ENCODE peak calls at places on chromosomes 4 and X, in five cellular contexts. I is thyroid gland, A is PC-3, V is RWPE2, Y is neural progenitor cell. S is an unnamed sample. For H3K4me1, the result is how much of the 10 kb centered on the place peaks cover.

GRCh38 chr4:23728393-23728792 is 161.5 kb downstream of the PPARGC1A start:
- DNase-seq in Y (no peak), I (no peak), V (no peak), A (peak), S (no peak)

GRCh38 chrX:111608724-111609123 is 72.2 kb upstream of the ALG13 start:
- DNase-seq in A (no peak), V (no peak), I (no peak), Y (no peak), S (no peak)

GRCh38 chr4:88937081-88937480 is 119.9 kb downstream of the FAM13A start:
- DNase-seq in A (peak), Y (no peak), I (no peak), V (no peak), S (no peak)

GRCh38 chrX:24190500-24191156 is 41.1 kb downstream of the ZFX start:
- DNase-seq in V (no peak), Y (no peak), A (no peak), I (no peak), S (no peak)

GRCh38 chrX:48076343-48076742 is 4.9 kb upstream of the ZNF630 start:
- DNase-seq in Y (no peak), V (no peak), A (no peak), I (peak), S (no peak)

GRCh38 chrX:109614951-109615350 is 10.0 kb downstream of the KCNE5 start:
- DNase-seq in A (no peak), V (no peak), Y (no peak), I (no peak), S (no peak)

GRCh38 chrX:133674726-133675470 is 259.6 kb upstream of the GPC4 start:
- DNase-seq in A (peak), V (no peak), I (no peak), Y (no peak), S (no peak)

GRCh38 chr4:53688186-53688790 is 97.0 kb upstream of the LNX1 start:
- DNase-seq in Y (no peak), V (no peak), A (peak), I (no peak), S (peak)

GRCh38 chr4:120858776-120859175 is 63.8 kb downstream of the PRDM5 start:
- DNase-seq in Y (no peak), A (no peak), V (no peak), I (no peak), S (no peak)

GRCh38 chr4:96736352-96736889 is 896.5 kb downstream of the PDHA2 start:
- DNase-seq in Y (peak), V (no peak), A (peak), I (no peak), S (no peak)

GRCh38 chr4:646460-646859 is 21.1 kb downstream of the PDE6B start:
- DNase-seq in V (peak), A (no peak), Y (no peak), I (no peak), S (peak)

GRCh38 chrX:25344191-25344936 is 328.6 kb upstream of the ARX start:
- DNase-seq in A (no peak), Y (peak), V (no peak), I (no peak), S (no peak)

GRCh38 chrX:106150701-106151100 is 17.4 kb upstream of the PWWP3B start:
- DNase-seq in A (no peak), I (no peak), V (no peak), Y (no peak), S (no peak)

GRCh38 chrX:83658731-83659130 is 150.6 kb downstream of the POU3F4 start:
- DNase-seq in I (no peak), V (no peak), Y (no peak), A (no peak), S (no peak)

GRCh38 chrX:2577844-2578444 is 77.2 kb upstream of the DHRSX start:
- DNase-seq in Y (peak), A (no peak), I (no peak), V (no peak), S (no peak)

GRCh38 chr4:100208964-100209363 is 18.7 kb upstream of the DDIT4L start:
- DNase-seq in I (no peak), A (peak), Y (no peak), V (no peak), S (no peak)

GRCh38 chr4:47817275-47817674 is 20.6 kb downstream of the CORIN start:
- DNase-seq in A (no peak), Y (no peak), V (no peak), I (no peak), S (no peak)
- H3K4me3 ChIP-seq in A (no peak), Y (no peak), V (no peak), I (no peak), S (no peak)

GRCh38 chr4:119035941-119036737 is 99.5 kb upstream of the MYOZ2 start:
- DNase-seq in I (no peak), Y (no peak), A (peak), V (no peak), S (no peak)
- H3K4me1 ChIP-seq in I (under half), Y (under half), A (under half), V (under half), S (under half)

GRCh38 chr4:41318839-41319530 is 62.3 kb downstream of the UCHL1 start:
- DNase-seq in V (no peak), Y (no peak), I (no peak), A (peak), S (no peak)
- H3K27ac ChIP-seq in V (peak), Y (no peak), I (no peak), A (peak), S (no peak)

GRCh38 chr4:108165601-108166000 is 3.1 kb downstream of the LEF1 start:
- DNase-seq in Y (no peak), A (no peak), V (no peak), I (no peak), S (no peak)
- H3K4me3 ChIP-seq in Y (peak), A (no peak), V (no peak), I (peak), S (no peak)

DNA sequence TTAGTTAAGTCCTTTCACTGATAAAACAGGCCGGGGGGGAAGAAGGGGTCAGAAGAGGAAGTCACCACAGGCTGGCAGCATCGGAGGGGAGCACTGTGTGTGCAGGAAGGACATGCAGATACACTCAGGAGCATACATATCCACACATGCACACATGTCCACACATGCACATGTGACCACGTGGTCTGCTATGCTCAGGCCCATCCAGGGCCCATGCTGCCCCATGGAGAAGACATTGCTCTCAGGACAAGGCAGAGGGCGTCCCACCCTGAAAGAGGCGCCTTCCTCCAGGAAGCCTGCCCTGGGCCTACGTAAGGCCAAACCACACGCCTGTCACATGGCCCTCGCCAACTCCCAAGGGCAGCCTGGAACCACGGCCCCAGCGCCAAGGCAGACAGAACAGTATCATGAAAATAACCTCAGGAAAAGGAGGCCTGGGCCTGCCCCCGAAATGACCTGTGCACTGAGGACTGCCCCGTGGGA is 15.8 kb downstream of the WDR1 start:
- DNase-seq in V (no peak), A (no peak), Y (no peak), I (no peak), S (no peak)
- H3K4me1 ChIP-seq in V (half or more), A (under half), Y (half or more), I (half or more), S (under half)

DNA sequence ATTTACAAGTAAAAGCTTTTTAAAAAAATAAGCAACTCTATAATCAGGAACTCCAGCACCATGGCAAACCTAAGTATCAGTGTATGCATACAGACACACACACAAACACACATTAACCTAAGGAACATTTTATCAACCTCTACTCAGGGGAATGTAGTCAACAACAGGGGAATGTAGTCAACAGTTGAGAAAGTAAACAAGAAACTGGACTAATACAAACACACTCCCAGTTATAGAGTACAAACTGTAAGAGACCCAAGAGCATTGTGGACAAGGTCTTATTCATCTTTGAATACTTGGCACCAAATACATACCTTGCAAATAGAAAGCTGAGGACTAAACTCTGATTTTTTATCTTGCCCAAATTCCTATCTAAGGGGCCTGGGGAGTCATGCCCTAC is 36.2 kb downstream of the PAPSS1 start:
- DNase-seq in V (no peak), A (peak), Y (no peak), I (no peak), S (no peak)
- H3K27ac ChIP-seq in V (no peak), A (no peak), Y (no peak), I (no peak), S (no peak)

S was measured in aorta.